ENCODE peak calls at places on chromosomes 12 and 14, in six cellular contexts. One of them, this sample, is unnamed.

GRCh38 chr14:37147310-37147875 is 25.0 kb downstream of the SLC25A21 start:
- DNase-seq in ovary: no peak
- DNase-seq in lung: no peak
- DNase-seq in lower leg skin: no peak
- DNase-seq in fibroblast of lung: peak
- DNase-seq in left lung: no peak
- DNase-seq in this sample: no peak

GRCh38 chr12:64412458-64412857 is 8.3 kb downstream of the XPOT start:
- DNase-seq in fibroblast of lung: peak
- DNase-seq in lung: no peak
- DNase-seq in left lung: no peak
- DNase-seq in ovary: no peak
- DNase-seq in lower leg skin: no peak
- DNase-seq in this sample: no peak

GRCh38 chr12:22275847-22276246 is 58.7 kb downstream of the ST8SIA1 start:
- DNase-seq in ovary: peak
- DNase-seq in fibroblast of lung: peak
- DNase-seq in lung: peak
- DNase-seq in lower leg skin: peak
- DNase-seq in left lung: no peak
- DNase-seq in this sample: peak

GRCh38 chr14:21385170-21385904 is 1.5 kb upstream of the SUPT16H start:
- DNase-seq in lower leg skin: peak
- DNase-seq in fibroblast of lung: no peak
- DNase-seq in left lung: no peak
- DNase-seq in ovary: no peak
- DNase-seq in lung: no peak
- DNase-seq in this sample: no peak

GRCh38 chr14:91649930-91650329 is 82.0 kb downstream of the CATSPERB start:
- DNase-seq in lower leg skin: peak
- DNase-seq in lung: no peak
- DNase-seq in fibroblast of lung: peak
- DNase-seq in left lung: no peak
- DNase-seq in ovary: no peak
- DNase-seq in this sample: peak

GRCh38 chr12:49017764-49018281 is 753 bp downstream of the PRKAG1 start:
- DNase-seq in lower leg skin: no peak
- DNase-seq in ovary: no peak
- DNase-seq in fibroblast of lung: peak
- DNase-seq in left lung: no peak
- DNase-seq in lung: no peak
- DNase-seq in this sample: peak

GRCh38 chr12:107832441-107832840 is 57.9 kb downstream of the ASCL4 start:
- DNase-seq in ovary: no peak
- DNase-seq in lung: peak
- DNase-seq in fibroblast of lung: no peak
- DNase-seq in left lung: no peak
- DNase-seq in lower leg skin: no peak
- DNase-seq in this sample: no peak

GRCh38 chr12:108668532-108668931 is 34.8 kb upstream of the SELPLG start:
- DNase-seq in lower leg skin: no peak
- DNase-seq in lung: no peak
- DNase-seq in left lung: no peak
- DNase-seq in ovary: no peak
- DNase-seq in fibroblast of lung: no peak
- DNase-seq in this sample: no peak

GRCh38 chr12:1575799-1576401 is 18.5 kb downstream of the FBXL14 start:
- DNase-seq in left lung: no peak
- DNase-seq in lung: no peak
- DNase-seq in lower leg skin: no peak
- DNase-seq in ovary: no peak
- DNase-seq in fibroblast of lung: no peak
- DNase-seq in this sample: peak

GRCh38 chr12:18629445-18629844 is 108.4 kb downstream of the PLCZ1 start:
- DNase-seq in left lung: no peak
- DNase-seq in fibroblast of lung: no peak
- DNase-seq in ovary: no peak
- DNase-seq in lower leg skin: no peak
- DNase-seq in lung: no peak
- DNase-seq in this sample: no peak

GRCh38 chr12:92288533-92288932 is 142.9 kb upstream of the BTG1 start:
- DNase-seq in ovary: no peak
- DNase-seq in left lung: no peak
- DNase-seq in lower leg skin: no peak
- DNase-seq in lung: no peak
- DNase-seq in fibroblast of lung: no peak
- DNase-seq in this sample: no peak

GRCh38 chr12:49220972-49221371 is 32.1 kb upstream of the TUBA1A start:
- DNase-seq in lung: no peak
- DNase-seq in lower leg skin: no peak
- DNase-seq in ovary: no peak
- DNase-seq in left lung: no peak
- DNase-seq in fibroblast of lung: no peak
- DNase-seq in this sample: no peak

GRCh38 chr12:27861428-27862167 is 81.6 kb upstream of the MANSC4 start:
- DNase-seq in lower leg skin: peak
- DNase-seq in fibroblast of lung: no peak
- DNase-seq in ovary: peak
- DNase-seq in lung: peak
- DNase-seq in left lung: no peak
- DNase-seq in this sample: no peak

GRCh38 chr12:85866929-85867776 is 6.9 kb upstream of the NTS start:
- DNase-seq in lower leg skin: no peak
- DNase-seq in fibroblast of lung: peak
- DNase-seq in lung: peak
- DNase-seq in ovary: no peak
- DNase-seq in left lung: no peak
- DNase-seq in this sample: peak

GRCh38 chr12:49790741-49791140 is 37.5 kb downstream of the NCKAP5L start:
- DNase-seq in lower leg skin: no peak
- DNase-seq in ovary: no peak
- DNase-seq in fibroblast of lung: no peak
- DNase-seq in lung: no peak
- DNase-seq in left lung: peak
- DNase-seq in this sample: no peak

GRCh38 chr12:76417116-76417515 is 68.9 kb upstream of the BBS10 start:
- DNase-seq in left lung: no peak
- DNase-seq in ovary: no peak
- DNase-seq in fibroblast of lung: no peak
- DNase-seq in lower leg skin: no peak
- DNase-seq in lung: no peak
- DNase-seq in this sample: no peak

GRCh38 chr14:29805415-29806123 is 122.1 kb downstream of the PRKD1 start:
- DNase-seq in ovary: peak
- DNase-seq in lung: peak
- DNase-seq in lower leg skin: peak
- DNase-seq in fibroblast of lung: peak
- DNase-seq in left lung: peak
- DNase-seq in this sample: peak

GRCh38 chr12:57895337-57896138 is 45.8 kb upstream of the ATP23 start:
- DNase-seq in left lung: no peak
- DNase-seq in lower leg skin: no peak
- DNase-seq in fibroblast of lung: no peak
- DNase-seq in ovary: no peak
- DNase-seq in lung: no peak
- DNase-seq in this sample: no peak

GRCh38 chr12:101680240-101680639 is 17.2 kb upstream of the CHPT1 start:
- DNase-seq in lung: no peak
- DNase-seq in ovary: no peak
- DNase-seq in fibroblast of lung: no peak
- DNase-seq in left lung: no peak
- DNase-seq in lower leg skin: no peak
- DNase-seq in this sample: no peak

GRCh38 chr12:71018682-71019081 is 98.1 kb upstream of the PTPRR start:
- DNase-seq in left lung: no peak
- DNase-seq in ovary: no peak
- DNase-seq in lower leg skin: no peak
- DNase-seq in lung: no peak
- DNase-seq in fibroblast of lung: no peak
- DNase-seq in this sample: no peak

GRCh38 chr12:18468521-18469075 is 207.3 kb downstream of the PIK3C2G start:
- DNase-seq in lower leg skin: no peak
- DNase-seq in fibroblast of lung: peak
- DNase-seq in lung: no peak
- DNase-seq in ovary: no peak
- DNase-seq in left lung: no peak
- DNase-seq in this sample: peak

GRCh38 chr14:81341405-81342180 is 58.5 kb downstream of the STON2 start:
- DNase-seq in lung: no peak
- DNase-seq in left lung: no peak
- DNase-seq in lower leg skin: no peak
- DNase-seq in fibroblast of lung: no peak
- DNase-seq in ovary: no peak
- DNase-seq in this sample: peak

GRCh38 chr12:84375472-84375871 is 537.1 kb downstream of the SLC6A15 start:
- DNase-seq in lung: no peak
- DNase-seq in ovary: no peak
- DNase-seq in left lung: no peak
- DNase-seq in lower leg skin: no peak
- DNase-seq in fibroblast of lung: peak
- DNase-seq in this sample: peak

GRCh38 chr12:106246891-106247730 is 709 bp downstream of the CKAP4 start:
- DNase-seq in lung: peak
- DNase-seq in ovary: peak
- DNase-seq in fibroblast of lung: peak
- DNase-seq in lower leg skin: peak
- DNase-seq in left lung: peak
- DNase-seq in this sample: peak

GRCh38 chr12:111773801-111774551 is 7.2 kb downstream of the ALDH2 start:
- DNase-seq in lower leg skin: peak
- DNase-seq in ovary: peak
- DNase-seq in fibroblast of lung: peak
- DNase-seq in lung: peak
- DNase-seq in left lung: peak
- DNase-seq in this sample: peak

GRCh38 chr12:24846689-24847088 is 102.2 kb downstream of the BCAT1 start:
- DNase-seq in left lung: no peak
- DNase-seq in lung: no peak
- DNase-seq in fibroblast of lung: no peak
- DNase-seq in lower leg skin: no peak
- DNase-seq in ovary: no peak
- DNase-seq in this sample: no peak

DNA sequence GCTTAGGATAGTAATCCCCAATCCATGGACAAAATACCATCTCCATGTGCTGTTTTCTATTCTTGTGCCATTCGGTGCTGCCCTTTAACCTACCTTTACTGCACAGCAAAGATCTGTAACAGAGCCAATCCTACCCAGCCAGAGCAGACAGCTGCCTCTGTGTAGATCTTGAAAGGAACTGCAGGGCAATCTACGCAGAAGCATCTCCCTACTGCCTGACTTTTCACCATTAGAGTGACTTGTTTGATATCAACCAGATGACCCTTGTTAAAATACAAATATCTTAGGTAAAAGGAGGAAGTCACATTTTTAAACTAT is 33.9 kb upstream of the PPM1A start:
- DNase-seq in fibroblast of lung: no peak
- DNase-seq in left lung: no peak
- DNase-seq in lung: no peak
- DNase-seq in lower leg skin: no peak
- DNase-seq in ovary: no peak
- DNase-seq in this sample: no peak
- H3K4me3 ChIP-seq in fibroblast of lung: no peak
- H3K4me3 ChIP-seq in left lung: no peak
- H3K4me3 ChIP-seq in lung: no peak
- H3K4me3 ChIP-seq in lower leg skin: no peak
- H3K4me3 ChIP-seq in ovary: no peak
- H3K4me3 ChIP-seq in this sample: no peak

GRCh38 chr14:38605193-38606114 is 349.6 kb upstream of the CLEC14A start:
- DNase-seq in lower leg skin: no peak
- DNase-seq in fibroblast of lung: no peak
- DNase-seq in ovary: no peak
- DNase-seq in lung: no peak
- DNase-seq in left lung: no peak
- DNase-seq in this sample: no peak
- TF ChIP-seq CTCF in lower leg skin: no peak
- TF ChIP-seq CTCF in fibroblast of lung: peak
- TF ChIP-seq CTCF in ovary: no peak
- TF ChIP-seq CTCF in lung: no peak
- TF ChIP-seq CTCF in left lung: no peak
- TF ChIP-seq CTCF in this sample: peak

GRCh38 chr14:52266179-52266578 is 1.3 kb upstream of the PTGDR start:
- DNase-seq in lower leg skin: peak
- DNase-seq in ovary: no peak
- DNase-seq in fibroblast of lung: peak
- DNase-seq in lung: no peak
- DNase-seq in left lung: no peak
- DNase-seq in this sample: peak

GRCh38 chr14:52266782-52267181 is 716 bp upstream of the PTGDR start:
- DNase-seq in ovary: no peak
- DNase-seq in left lung: no peak
- DNase-seq in lung: no peak
- DNase-seq in fibroblast of lung: peak
- DNase-seq in lower leg skin: no peak
- DNase-seq in this sample: no peak

GRCh38 chr14:52268191-52269061 is 928 bp downstream of the PTGDR start:
- DNase-seq in lower leg skin: no peak
- DNase-seq in left lung: peak
- DNase-seq in ovary: no peak
- DNase-seq in fibroblast of lung: peak
- DNase-seq in lung: no peak
- DNase-seq in this sample: peak

GRCh38 chr14:52269100-52269499 is 1.6 kb downstream of the PTGDR start:
- DNase-seq in lung: no peak
- DNase-seq in fibroblast of lung: no peak
- DNase-seq in left lung: no peak
- DNase-seq in lower leg skin: no peak
- DNase-seq in ovary: no peak
- DNase-seq in this sample: no peak

DNA sequence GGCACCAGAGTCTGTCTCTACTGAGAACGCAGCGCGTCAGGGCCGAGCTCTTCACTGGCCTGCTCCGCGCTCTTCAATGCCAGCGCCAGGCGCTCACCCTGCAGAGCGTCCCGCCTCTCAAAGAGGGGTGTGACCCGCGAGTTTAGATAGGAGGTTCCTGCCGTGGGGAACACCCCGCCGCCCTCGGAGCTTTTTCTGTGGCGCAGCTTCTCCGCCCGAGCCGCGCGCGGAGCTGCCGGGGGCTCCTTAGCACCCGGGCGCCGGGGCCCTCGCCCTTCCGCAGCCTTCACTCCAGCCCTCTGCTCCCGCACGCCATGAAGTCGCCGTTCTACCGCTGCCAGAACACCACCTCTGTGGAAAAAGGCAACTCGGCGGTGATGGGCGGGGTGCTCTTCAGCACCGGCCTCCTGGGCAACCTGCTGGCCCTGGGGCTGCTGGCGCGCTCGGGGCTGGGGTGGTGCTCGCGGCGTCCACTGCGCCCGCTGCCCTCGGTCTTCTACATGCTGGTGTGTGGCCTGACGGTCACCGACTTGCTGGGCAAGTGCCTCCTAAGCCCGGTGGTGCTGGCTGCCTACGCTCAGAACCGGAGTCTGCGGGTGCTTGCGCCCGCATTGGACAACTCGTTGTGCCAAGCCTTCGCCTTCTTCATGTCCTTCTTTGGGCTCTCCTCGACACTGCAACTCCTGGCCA is at the start of gene PTGDR:
- DNase-seq in ovary: no peak
- DNase-seq in lower leg skin: no peak
- DNase-seq in left lung: peak
- DNase-seq in fibroblast of lung: peak
- DNase-seq in lung: no peak
- DNase-seq in this sample: peak
- H3K4me3 ChIP-seq in ovary: peak
- H3K4me3 ChIP-seq in lower leg skin: peak
- H3K4me3 ChIP-seq in left lung: peak
- H3K4me3 ChIP-seq in fibroblast of lung: peak
- H3K4me3 ChIP-seq in lung: peak
- H3K4me3 ChIP-seq in this sample: peak

GRCh38 chr14:104709387-104710019 is 14.5 kb upstream of the ADSS1 start:
- DNase-seq in lung: no peak
- DNase-seq in ovary: no peak
- DNase-seq in left lung: no peak
- DNase-seq in fibroblast of lung: no peak
- DNase-seq in lower leg skin: no peak
- DNase-seq in this sample: no peak
- TF ChIP-seq CTCF in lung: no peak
- TF ChIP-seq CTCF in ovary: no peak
- TF ChIP-seq CTCF in left lung: no peak
- TF ChIP-seq CTCF in fibroblast of lung: no peak
- TF ChIP-seq CTCF in lower leg skin: no peak
- TF ChIP-seq CTCF in this sample: no peak

This sample was measured in epithelial cell of esophagus.